ENCODE peak calls at places on chromosome 18, in eight cellular contexts. M is HCT116, K is GM12878, N is suprapubic skin, L is right lobe of liver, F is tibial nerve, T is esophagus squamous epithelium, Q is sigmoid colon. P is an unnamed sample.
A peak's percentile ranks its signal among the peaks of the same experiment; 100 is the strongest.

GRCh38 chr18:73766915-73767314 is 380.7 kb downstream of the FBXO15 start:
- DNase-seq in F (no peak), N (no peak), T (no peak), M (no peak), L (no peak), Q (no peak), K (no peak), P (no peak)

GRCh38 chr18:59340817-59341216 is 18.2 kb downstream of the LMAN1 start:
- DNase-seq in Q (no peak), F (no peak), K (no peak), T (no peak), M (no peak), N (no peak), L (no peak), P (no peak)

GRCh38 chr18:38427234-38427633 is 861.6 kb upstream of the CELF4 start:
- DNase-seq in T (no peak), M (no peak), F (no peak), L (no peak), N (no peak), Q (no peak), K (no peak), P (no peak)

GRCh38 chr18:36850527-36851201 is 21.7 kb downstream of the KIAA1328 start:
- DNase-seq in T (no peak), N (no peak), Q (no peak), F (no peak), L (no peak), M (peak; percentile 4), K (no peak), P (no peak)

GRCh38 chr18:80245781-80246655 is 1.3 kb downstream of the PARD6G start:
- DNase-seq in L (no peak), N (peak; percentile 79), M (no peak), F (no peak), Q (no peak), K (no peak), T (no peak), P (no peak)

GRCh38 chr18:68461635-68462034 is 253.3 kb downstream of the TMX3 start:
- DNase-seq in F (no peak), K (no peak), N (no peak), L (no peak), T (no peak), M (no peak), Q (no peak), P (no peak)

GRCh38 chr18:26703170-26703933 is 155.0 kb upstream of the KCTD1 start:
- DNase-seq in T (no peak), N (no peak), Q (no peak), L (no peak), K (no peak), M (no peak), F (no peak), P (no peak)

GRCh38 chr18:32383040-32383819 is 87.5 kb downstream of the GAREM1 start:
- DNase-seq in Q (no peak), K (no peak), F (no peak), L (no peak), T (no peak), N (no peak), M (peak; percentile 69), P (no peak)

GRCh38 chr18:67199993-67200617 is 316.4 kb downstream of the DSEL start:
- DNase-seq in T (no peak), K (peak; percentile 11), M (peak; percentile 8), Q (no peak), L (no peak), N (no peak), F (peak; percentile 16), P (no peak)

GRCh38 chr18:24270937-24271380 is 126.7 kb downstream of the OSBPL1A start:
- DNase-seq in M (no peak), T (no peak), N (no peak), K (no peak), Q (no peak), L (no peak), F (peak; percentile 6), P (no peak)

GRCh38 chr18:4549164-4549920 is 94.2 kb upstream of the DLGAP1 start:
- DNase-seq in M (no peak), N (no peak), K (no peak), L (no peak), F (no peak), Q (no peak), T (no peak), P (no peak)

GRCh38 chr18:71597219-71597618 is 946.9 kb downstream of the CBLN2 start:
- DNase-seq in L (no peak), N (no peak), Q (no peak), T (no peak), F (no peak), M (no peak), K (no peak), P (no peak)

GRCh38 chr18:32974421-32975165 is 201.8 kb upstream of the KLHL14 start:
- DNase-seq in Q (no peak), F (no peak), T (no peak), L (no peak), N (no peak), M (no peak), K (no peak), P (no peak)

GRCh38 chr18:49813071-49813320 is 337 bp downstream of the ACAA2 start:
- DNase-seq in Q (peak; percentile 71), M (no peak), K (no peak), L (peak; percentile 52), T (no peak), F (peak; percentile 28), N (peak; percentile 67), P (peak; percentile 72)

GRCh38 chr18:54162431-54162830 is 62.0 kb downstream of the MBD2 start:
- DNase-seq in F (no peak), N (no peak), M (no peak), L (no peak), T (no peak), K (no peak), Q (no peak), P (no peak)

GRCh38 chr18:63177259-63177658 is 142.3 kb downstream of the BCL2 start:
- DNase-seq in Q (no peak), M (no peak), F (no peak), N (no peak), T (no peak), K (no peak), L (no peak), P (no peak)
- H3K4me1 ChIP-seq in Q (peaks cover 39% of the 10 kb centered on the region), M (no peaks in the 10 kb centered on the region), F (no peaks in the 10 kb centered on the region), N (peaks cover 40% of the 10 kb centered on the region), T (peaks cover 7% of the 10 kb centered on the region), K (peaks cover 72% of the 10 kb centered on the region), L (no peaks in the 10 kb centered on the region), P (peaks cover 22% of the 10 kb centered on the region)

GRCh38 chr18:9849407-9849961 is 36.3 kb upstream of the TXNDC2 start:
- DNase-seq in M (no peak), L (peak; percentile 56), F (peak; percentile 51), Q (peak; percentile 82), N (peak; percentile 76), K (no peak), T (no peak), P (no peak)
- TF ChIP-seq POLR2A in M (no peak), L (peak; percentile 25), F (no peak), Q (no peak), N (no peak), K (no peak), T (no peak), P (no peak)

GRCh38 chr18:63264871-63265270 is 54.7 kb downstream of the BCL2 start:
- DNase-seq in T (no peak), M (no peak), Q (no peak), K (no peak), L (no peak), N (no peak), F (no peak), P (no peak)
- H3K4me1 ChIP-seq in T (no peaks in the 10 kb centered on the region), M (no peaks in the 10 kb centered on the region), Q (peaks cover 22% of the 10 kb centered on the region), K (peaks cover 19% of the 10 kb centered on the region), L (no peaks in the 10 kb centered on the region), N (peaks cover 20% of the 10 kb centered on the region), F (no peaks in the 10 kb centered on the region), P (peaks cover 10% of the 10 kb centered on the region)

DNA sequence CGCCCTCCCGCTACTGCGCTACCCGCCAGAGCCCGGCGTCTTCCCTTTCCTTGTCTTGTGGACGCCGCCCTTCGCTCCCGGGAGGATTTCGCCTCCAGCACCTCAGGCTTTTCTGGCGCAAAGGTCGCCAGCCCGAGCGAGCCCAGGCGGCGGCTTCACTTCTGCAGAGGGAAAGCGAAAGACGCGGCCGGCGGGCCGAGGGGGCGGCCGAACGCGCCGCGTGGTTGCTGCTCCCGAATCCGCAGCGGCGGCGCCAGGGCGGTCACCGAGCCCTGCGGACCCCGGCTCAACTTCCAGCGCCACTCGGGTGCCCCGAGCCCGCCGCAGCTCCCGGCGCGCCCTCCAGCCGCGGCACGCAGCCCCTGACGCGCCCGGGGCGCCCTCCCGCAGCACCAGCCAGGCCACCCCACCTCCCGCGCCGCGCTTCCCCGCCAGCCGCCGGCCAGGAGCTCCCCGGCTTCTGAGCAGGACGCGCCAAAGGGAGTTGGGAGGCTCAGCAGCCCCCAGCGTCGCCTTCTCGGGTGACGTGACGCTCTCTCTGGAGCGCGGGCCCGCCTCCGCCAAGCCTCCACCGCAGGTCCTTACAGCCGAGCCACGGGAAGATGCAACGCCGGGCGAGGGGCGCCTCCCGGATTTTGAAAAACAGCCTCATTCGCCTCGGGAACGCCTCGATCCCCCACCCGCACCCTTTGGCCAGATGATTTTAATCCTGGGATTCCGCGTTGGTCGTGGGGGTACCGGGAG is 84.9 kb upstream of the EPB41L3 start:
- DNase-seq in F (no peak), K (no peak), N (peak; percentile 71), L (peak; percentile 44), Q (peak; percentile 84), M (no peak), T (no peak), P (no peak)
- TF ChIP-seq POLR2A in F (no peak), K (no peak), N (no peak), L (no peak), Q (no peak), M (no peak), T (no peak), P (peak; percentile 62)